ENCODE peak calls at places on chromosomes 6 and 20, in four cellular contexts. V is adrenal gland, Z is transverse colon, P is amygdala. Y is an unnamed sample.

GRCh38 chr6:170131351-170131750 is 159.5 kb downstream of the DLL1 start:
- DNase-seq in P (no peak), V (no peak), Z (no peak), Y (no peak)

GRCh38 chr20:1888796-1889463 is 6.3 kb upstream of the SIRPA start:
- DNase-seq in Z (no peak), V (no peak), P (no peak), Y (no peak)

GRCh38 chr6:27736686-27737085 is 175.5 kb downstream of the OR2B2 start:
- DNase-seq in V (no peak), Z (no peak), P (no peak), Y (no peak)

GRCh38 chr6:162119349-162119748 is 608.2 kb downstream of the PRKN start:
- DNase-seq in V (no peak), Z (peak), P (no peak), Y (no peak)

GRCh38 chr20:41365785-41366545 is 653 bp downstream of the EMILIN3 start:
- DNase-seq in V (no peak), P (no peak), Z (no peak), Y (no peak)

GRCh38 chr6:132683543-132683942 is 24.6 kb upstream of the TAAR1 start:
- DNase-seq in V (no peak), Z (no peak), P (no peak), Y (no peak)

GRCh38 chr20:19254956-19255355 is 42.5 kb downstream of the SLC24A3 start:
- DNase-seq in Z (no peak), V (no peak), P (no peak), Y (no peak)

GRCh38 chr20:42492998-42493397 is 696.7 kb downstream of the PTPRT start:
- DNase-seq in P (no peak), V (no peak), Z (no peak), Y (no peak)

GRCh38 chr6:44474643-44475042 is 87.1 kb downstream of the CDC5L start:
- DNase-seq in Z (no peak), P (no peak), V (no peak), Y (no peak)

GRCh38 chr20:52812231-52812847 is 159.8 kb upstream of the TSHZ2 start:
- DNase-seq in P (no peak), Z (no peak), V (peak), Y (no peak)

GRCh38 chr6:152195896-152196295 is 388.4 kb downstream of the ESR1 start:
- DNase-seq in Z (no peak), V (no peak), P (no peak), Y (no peak)

GRCh38 chr20:2507464-2507863 is 1.3 kb downstream of the ZNF343 start:
- DNase-seq in V (no peak), Z (no peak), P (no peak), Y (no peak)

GRCh38 chr6:34391711-34392496 is 565 bp downstream of the NUDT3 start:
- DNase-seq in P (peak), V (peak), Z (peak), Y (peak)

GRCh38 chr20:873875-874607 is 40.5 kb downstream of the FAM110A start:
- DNase-seq in Z (no peak), P (no peak), V (no peak), Y (no peak)

GRCh38 chr6:25389501-25389900 is 110.3 kb downstream of the CARMIL1 start:
- DNase-seq in P (no peak), Z (no peak), V (no peak), Y (no peak)

GRCh38 chr6:111157412-111157811 is 70.1 kb downstream of the SLC16A10 start:
- DNase-seq in Z (no peak), V (no peak), P (no peak), Y (no peak)

GRCh38 chr6:148611213-148611612 is 135.6 kb upstream of the UST start:
- DNase-seq in V (peak), Z (peak), P (peak), Y (no peak)

GRCh38 chr6:73262701-73263569 is at the start of gene KHDC1:
- DNase-seq in Z (peak), V (peak), P (peak), Y (peak)

GRCh38 chr20:33883164-33883563 is 72.0 kb downstream of the CHMP4B start:
- DNase-seq in V (no peak), P (no peak), Z (peak), Y (no peak)

GRCh38 chr6:21791066-21791465 is 197.5 kb downstream of the SOX4 start:
- DNase-seq in Z (no peak), V (no peak), P (no peak), Y (no peak)

GRCh38 chr6:41228616-41229015 is 467 bp downstream of the TREML4 start:
- DNase-seq in P (no peak), V (no peak), Z (no peak), Y (no peak)

GRCh38 chr6:167341038-167341613 is 16.2 kb downstream of the TTLL2 start:
- DNase-seq in Z (no peak), V (no peak), P (no peak), Y (no peak)